ENCODE peak calls at places on chromosomes 16 and 17, in five cellular contexts. D is fibroblast of villous mesenchyme, W is cardiac fibroblast, M is WERI-Rb-1, S is lower lobe of right lung. U is an unnamed sample.

GRCh38 chr16:8675183-8676159 is 1.1 kb downstream of the ABAT start:
- DNase-seq in D (no peak), W (no peak), M (no peak), S (no peak), U (no peak)

GRCh38 chr17:71360301-71360700 is 760.5 kb upstream of the SOX9 start:
- DNase-seq in S (no peak), W (no peak), D (no peak), M (no peak), U (no peak)

GRCh38 chr17:12089809-12090384 is 69.2 kb downstream of the MAP2K4 start:
- DNase-seq in S (no peak), M (no peak), W (peak), D (peak), U (peak)

GRCh38 chr17:27612160-27612767 is 18.7 kb upstream of the LGALS9 start:
- DNase-seq in S (no peak), D (peak), W (peak), M (no peak), U (no peak)

GRCh38 chr16:30637952-30638351 is 12.8 kb upstream of the PRR14 start:
- DNase-seq in D (peak), S (no peak), W (peak), M (peak), U (peak)

GRCh38 chr17:80791758-80792284 is 199.8 kb upstream of the CHMP6 start:
- DNase-seq in W (peak), D (peak), S (no peak), M (no peak), U (peak)

GRCh38 chr17:80474933-80475915 is 1.2 kb downstream of the NPTX1 start:
- DNase-seq in W (no peak), M (peak), D (no peak), S (no peak), U (no peak)

GRCh38 chr16:75433732-75434413 is 570 bp upstream of the CFDP1 start:
- DNase-seq in W (peak), S (peak), M (no peak), D (peak), U (peak)

GRCh38 chr17:65122836-65123756 is 14.1 kb upstream of the RGS9 start:
- DNase-seq in W (peak), D (peak), S (peak), M (peak), U (peak)

GRCh38 chr17:2050246-2050866 is 4.5 kb upstream of the HIC1 start:
- DNase-seq in D (peak), S (peak), W (peak), M (peak), U (no peak)

GRCh38 chr17:29590979-29591736 is 1.7 kb upstream of the GIT1 start:
- DNase-seq in S (peak), W (peak), M (peak), D (no peak), U (peak)

GRCh38 chr16:80883159-80883642 is 78.8 kb upstream of the CDYL2 start:
- DNase-seq in M (no peak), S (no peak), D (no peak), W (no peak), U (no peak)

GRCh38 chr17:77140878-77141767 is at the start of gene SEC14L1:
- DNase-seq in D (peak), W (peak), M (peak), S (peak), U (peak)

GRCh38 chr17:43406676-43407645 is 8.2 kb downstream of the ARL4D start:
- DNase-seq in D (peak), M (peak), S (no peak), W (peak), U (peak)

GRCh38 chr16:57284206-57284951 is at the start of gene PLLP:
- DNase-seq in M (peak), D (peak), W (peak), S (peak), U (no peak)

GRCh38 chr16:66656547-66656946 is 40.0 kb downstream of the CMTM4 start:
- DNase-seq in D (no peak), S (no peak), M (no peak), W (peak), U (no peak)

GRCh38 chr16:69476920-69477418 is 52.5 kb downstream of the CYB5B start:
- DNase-seq in S (no peak), D (peak), M (no peak), W (peak), U (peak)

GRCh38 chr17:29807520-29808361 is 122.3 kb downstream of the SSH2 start:
- DNase-seq in S (peak), D (peak), W (peak), M (peak), U (peak)

GRCh38 chr17:49707246-49707607 is 537 bp downstream of the SLC35B1 start:
- DNase-seq in S (no peak), W (peak), D (peak), M (no peak), U (peak)

GRCh38 chr16:4214215-4214621 is 27.7 kb downstream of the SRL start:
- DNase-seq in W (peak), D (peak), S (no peak), M (no peak), U (peak)

GRCh38 chr16:48448799-48449481 is 63.7 kb upstream of the SIAH1 start:
- DNase-seq in S (no peak), W (no peak), D (no peak), M (no peak), U (no peak)

GRCh38 chr16:49776085-49776501 is 79.8 kb downstream of the ZNF423 start:
- DNase-seq in S (no peak), M (no peak), D (no peak), W (peak), U (no peak)

GRCh38 chr16:20923876-20924275 is 23.3 kb downstream of the LYRM1 start:
- DNase-seq in S (no peak), M (no peak), W (no peak), D (no peak), U (no peak)

GRCh38 chr16:77885596-77886295 is 97.4 kb downstream of the VAT1L start:
- DNase-seq in W (peak), M (no peak), D (peak), S (no peak), U (peak)

GRCh38 chr17:17906418-17907215 is 65.6 kb downstream of the TOM1L2 start:
- DNase-seq in W (no peak), M (no peak), D (no peak), S (no peak), U (no peak)

GRCh38 chr17:7380855-7381683 is at the start of gene TNK1:
- DNase-seq in D (no peak), W (no peak), M (peak), S (peak), U (no peak)

GRCh38 chr16:88932929-88933328 is 44.1 kb downstream of the CBFA2T3 start:
- DNase-seq in D (no peak), W (no peak), S (no peak), M (no peak), U (no peak)

GRCh38 chr17:49984283-49984682 is 10.7 kb downstream of the DLX3 start:
- DNase-seq in W (no peak), M (no peak), D (no peak), S (no peak), U (no peak)

GRCh38 chr16:65662236-65662635 is 540.4 kb upstream of the CDH11 start:
- DNase-seq in D (no peak), S (no peak), M (no peak), W (no peak), U (no peak)

GRCh38 chr17:17675925-17676534 is 5.2 kb upstream of the RAI1 start:
- DNase-seq in D (peak), S (no peak), W (no peak), M (no peak), U (no peak)

GRCh38 chr16:14240964-14241363 is 169.8 kb downstream of the MRTFB start:
- DNase-seq in M (no peak), W (no peak), D (no peak), S (no peak), U (no peak)

GRCh38 chr17:6998855-6999508 is 3.1 kb downstream of the ALOX12 start:
- DNase-seq in W (no peak), D (no peak), M (no peak), S (no peak), U (no peak)

GRCh38 chr16:69796285-69797118 is 34.4 kb downstream of the WWP2 start:
- DNase-seq in D (peak), S (no peak), W (peak), M (peak), U (peak)

GRCh38 chr16:22369221-22369811 is 5.1 kb downstream of the CDR2 start:
- DNase-seq in W (peak), D (peak), M (no peak), S (no peak), U (peak)

GRCh38 chr17:51734462-51734861 is 424.1 kb downstream of the CA10 start:
- DNase-seq in S (no peak), D (no peak), M (peak), W (no peak), U (peak)
- TF ChIP-seq CTCF in S (no peak), D (no peak), M (peak), W (no peak), U (peak)

DNA sequence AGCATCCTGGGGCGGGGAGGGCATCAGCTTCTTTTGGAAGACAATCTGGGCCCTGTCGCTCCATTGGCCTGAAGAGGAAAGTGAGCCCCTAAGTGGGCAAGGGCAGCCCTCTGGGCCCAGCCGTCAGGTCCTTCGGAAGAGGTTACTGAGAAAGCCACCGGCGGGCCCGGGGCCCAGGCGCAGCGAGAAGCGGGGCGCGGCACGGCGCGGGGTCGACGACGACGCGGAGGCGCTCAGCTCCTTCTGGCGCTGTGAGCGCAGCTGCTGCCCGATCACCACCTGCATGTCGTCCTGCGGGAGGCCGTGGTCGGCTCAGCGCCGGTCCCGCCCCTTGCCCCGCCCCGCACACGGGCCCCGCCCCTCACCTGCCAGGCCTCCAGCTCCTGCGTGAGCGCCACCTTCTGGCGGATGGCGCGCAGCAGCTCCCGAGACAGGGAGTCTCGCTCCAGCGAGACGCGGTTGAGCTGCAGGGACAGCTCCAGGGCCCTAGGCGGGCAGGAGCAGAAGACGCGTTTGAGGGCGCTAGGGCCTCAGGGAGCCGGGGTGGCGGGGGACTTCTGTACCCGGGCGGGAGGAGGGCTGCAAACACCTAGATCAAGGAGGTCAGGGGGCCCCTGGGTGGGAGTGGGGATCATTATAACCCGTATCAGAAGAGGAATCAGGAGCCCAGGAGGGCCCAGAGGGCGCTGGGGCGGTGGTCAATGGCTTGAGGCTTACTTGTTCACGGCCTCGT is 4.3 kb downstream of the THOC6 start:
- DNase-seq in W (peak), D (peak), M (peak), S (peak), U (peak)
- H3K4me3 ChIP-seq in W (no peak), D (no peak), M (peak), S (no peak), U (no peak)

GRCh38 chr17:72662827-72663190 is 429.7 kb downstream of the SLC39A11 start:
- DNase-seq in D (no peak), M (no peak), S (no peak), W (no peak), U (no peak)

GRCh38 chr17:72661093-72661944 is 431.2 kb downstream of the SLC39A11 start:
- DNase-seq in S (no peak), W (no peak), D (no peak), M (no peak), U (no peak)

GRCh38 chr17:72660274-72661092 is 432.0 kb downstream of the SLC39A11 start:
- DNase-seq in S (no peak), M (no peak), W (no peak), D (no peak), U (no peak)

GRCh38 chr17:72659811-72660210 is 432.7 kb downstream of the SLC39A11 start:
- DNase-seq in D (no peak), W (no peak), M (no peak), S (no peak), U (no peak)

GRCh38 chr17:72661945-72662826 is 430.3 kb downstream of the SLC39A11 start:
- DNase-seq in W (no peak), M (no peak), D (no peak), S (no peak), U (no peak)
- TF ChIP-seq CTCF in W (no peak), M (no peak), D (no peak), S (no peak), U (no peak)

GRCh38 chr17:9021985-9022552 is 759 bp downstream of the NTN1 start:
- DNase-seq in D (peak), S (no peak), W (peak), M (peak), U (peak)

GRCh38 chr17:9022553-9023388 is 1.5 kb downstream of the NTN1 start:
- DNase-seq in S (no peak), D (peak), M (no peak), W (peak), U (peak)

GRCh38 chr17:9021158-9021984 is at the start of gene NTN1:
- DNase-seq in S (peak), D (peak), M (peak), W (peak), U (peak)

GRCh38 chr17:9024497-9024896 is 3.2 kb downstream of the NTN1 start:
- DNase-seq in D (no peak), M (no peak), S (no peak), W (no peak), U (no peak)

DNA sequence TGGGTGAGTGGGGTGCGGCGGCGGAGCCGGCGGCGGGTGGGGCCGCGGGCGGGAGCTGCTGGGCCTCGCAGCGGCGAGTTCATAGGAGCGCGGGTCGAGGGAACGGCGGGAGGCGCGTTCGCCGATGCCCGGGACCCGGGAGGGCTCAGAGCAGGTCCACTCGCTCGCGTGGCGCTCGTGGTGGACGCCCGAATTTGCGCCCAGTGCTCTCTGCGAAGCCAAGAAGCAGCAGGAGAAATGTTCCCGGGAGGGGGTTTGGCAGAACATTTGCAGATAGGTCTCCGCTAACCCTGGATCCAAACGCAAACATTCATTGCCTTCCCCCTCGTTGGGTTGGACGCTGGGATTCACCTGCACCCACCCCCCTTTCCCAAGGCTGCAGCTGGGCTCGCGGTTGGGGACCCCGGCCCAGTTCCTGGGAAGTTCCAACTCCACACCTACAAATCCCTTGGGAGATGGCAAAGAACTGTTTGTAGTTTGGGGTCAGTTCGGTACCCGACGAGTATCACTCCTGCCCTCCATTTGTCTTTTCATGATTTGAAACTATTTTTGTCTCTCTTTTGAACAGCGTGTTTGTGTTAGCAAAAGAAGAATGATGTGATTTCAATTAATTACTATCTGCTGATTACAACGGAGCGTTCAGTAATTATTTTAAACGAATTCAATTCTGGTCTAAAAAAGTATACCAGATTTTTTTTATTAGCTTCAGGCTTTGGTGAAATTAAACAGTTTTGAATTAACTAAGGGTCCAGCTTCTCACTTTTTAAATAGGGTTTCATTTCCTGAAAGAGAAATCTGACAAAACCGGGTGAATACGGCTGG is 2.3 kb downstream of the NTN1 start:
- DNase-seq in W (no peak), S (no peak), M (no peak), D (no peak), U (no peak)
- H3K4me3 ChIP-seq in W (no peak), S (peak), M (no peak), D (no peak), U (no peak)

DNA sequence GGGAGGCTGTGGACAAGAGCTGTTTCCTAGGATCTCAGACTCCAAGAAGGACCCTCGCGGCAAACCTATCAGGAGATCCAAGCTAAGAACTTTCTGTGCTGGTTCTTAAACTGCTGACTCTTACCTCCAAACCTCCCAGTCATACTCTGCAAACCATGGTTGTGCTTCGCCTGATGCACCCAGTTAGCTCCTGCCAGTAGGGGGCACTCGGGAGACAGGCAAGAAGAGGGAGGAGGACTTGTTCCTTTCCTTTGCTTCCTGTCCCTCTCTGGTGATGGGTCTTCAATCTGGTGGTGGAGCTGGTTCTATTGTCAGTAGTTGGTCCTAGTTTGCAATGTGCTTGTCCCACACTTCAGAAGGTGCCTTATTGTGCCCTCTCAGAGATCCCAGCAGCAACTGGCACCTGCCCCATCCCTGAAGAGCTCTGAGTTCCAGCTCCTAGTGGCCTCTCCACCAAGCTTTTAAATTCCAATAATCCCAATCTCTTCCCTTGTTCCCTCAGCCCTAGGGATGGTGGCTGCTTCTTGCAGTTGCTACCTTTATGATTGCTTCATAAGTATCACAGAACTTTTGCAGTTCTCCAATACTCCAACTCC is 113.5 kb upstream of the RPL38 start:
- DNase-seq in S (peak), D (peak), M (peak), W (peak), U (peak)
- TF ChIP-seq CTCF in S (peak), D (peak), M (peak), W (peak), U (peak)

DNA sequence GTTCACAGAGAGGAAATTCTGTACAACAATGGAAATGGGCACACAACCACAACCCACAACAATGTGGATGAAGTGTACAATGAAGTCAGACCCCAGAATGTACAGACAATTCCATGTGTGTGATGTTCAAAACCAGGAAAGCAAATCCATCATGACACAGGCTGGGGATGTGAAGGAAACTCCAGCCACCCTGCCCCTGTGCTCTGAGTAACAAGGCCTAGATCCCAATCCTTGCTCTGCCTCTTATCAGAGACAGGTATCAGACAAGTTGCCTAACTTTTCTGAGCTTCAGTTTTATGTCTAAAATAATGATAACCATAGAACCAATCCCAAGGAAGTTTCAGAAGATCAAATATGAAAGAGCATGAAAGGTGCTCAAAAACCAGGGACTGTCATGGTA is 1.8 kb upstream of the C16orf95 start:
- DNase-seq in S (no peak), M (no peak), D (no peak), W (no peak), U (no peak)
- H3K4me3 ChIP-seq in S (no peak), M (no peak), D (no peak), W (no peak), U (peak)